ENCODE peak calls at places on chromosomes 5 and 9, in four cellular contexts. A, J, G and E are unnamed samples.

GRCh38 chr9:70789086-70789485 is 332.3 kb downstream of the TRPM3 start:
- DNase-seq in A (no peak), J (no peak), G (no peak), E (no peak)

GRCh38 chr9:19445452-19445851 is 36.6 kb downstream of the ACER2 start:
- DNase-seq in A (no peak), J (no peak), G (no peak), E (no peak)

GRCh38 chr5:61582421-61582820 is 250.4 kb downstream of the ZSWIM6 start:
- DNase-seq in A (no peak), J (no peak), G (no peak), E (no peak)

GRCh38 chr5:173839117-173839713 is 48.9 kb upstream of the CPEB4 start:
- DNase-seq in A (no peak), J (peak), G (no peak), E (no peak)

GRCh38 chr5:124156408-124157027 is 589.9 kb downstream of the ZNF608 start:
- DNase-seq in A (no peak), J (no peak), G (no peak), E (no peak)

GRCh38 chr5:17951392-17952169 is 317.3 kb downstream of the TAF11L14 start:
- DNase-seq in A (peak), J (no peak), G (no peak), E (no peak)

GRCh38 chr5:122311888-122312669 is at the start of gene SNCAIP:
- DNase-seq in A (peak), J (peak), G (no peak), E (no peak)

GRCh38 chr9:112447283-112447761 is 39.3 kb upstream of the KIAA1958 start:
- DNase-seq in A (no peak), J (no peak), G (no peak), E (no peak)

GRCh38 chr9:128091571-128091970 is 23.5 kb downstream of the SLC25A25 start:
- DNase-seq in A (no peak), J (no peak), G (no peak), E (no peak)

GRCh38 chr9:136690104-136690840 is 3.0 kb upstream of the AGPAT2 start:
- DNase-seq in A (no peak), J (no peak), G (no peak), E (no peak)

GRCh38 chr9:250039-250438 is 35.4 kb downstream of the DOCK8 start:
- DNase-seq in A (no peak), J (no peak), G (no peak), E (no peak)

GRCh38 chr9:133633681-133633990 is 2.5 kb upstream of the DBH start:
- DNase-seq in A (no peak), J (no peak), G (no peak), E (no peak)

GRCh38 chr9:81729141-81729540 is 39.8 kb upstream of the TLE1 start:
- DNase-seq in A (no peak), J (no peak), G (peak), E (no peak)

GRCh38 chr5:80408976-80409926 is 1.4 kb downstream of the ZFYVE16 start:
- DNase-seq in A (no peak), J (no peak), G (no peak), E (no peak)

GRCh38 chr5:177040814-177041410 is 18.4 kb downstream of the ZNF346 start:
- DNase-seq in A (no peak), J (no peak), G (no peak), E (no peak)

GRCh38 chr5:66540078-66540477 is 56.1 kb upstream of the MAST4 start:
- DNase-seq in A (no peak), J (no peak), G (no peak), E (no peak)

GRCh38 chr5:178471666-178472065 is 118.5 kb downstream of the COL23A1 start:
- DNase-seq in A (no peak), J (no peak), G (no peak), E (no peak)

GRCh38 chr5:67353500-67353931 is 156.9 kb upstream of the CD180 start:
- DNase-seq in A (no peak), J (no peak), G (no peak), E (no peak)

GRCh38 chr5:180090769-180091546 is 19.4 kb upstream of the RNF130 start:
- DNase-seq in A (peak), J (no peak), G (no peak), E (peak)

GRCh38 chr5:127313847-127314473 is 23.4 kb downstream of the MEGF10 start:
- DNase-seq in A (peak), J (peak), G (no peak), E (peak)

GRCh38 chr5:148939676-148940075 is 113.3 kb downstream of the ADRB2 start:
- DNase-seq in A (no peak), J (no peak), G (no peak), E (no peak)

GRCh38 chr5:78157001-78157400 is 137.5 kb downstream of the AP3B1 start:
- DNase-seq in A (no peak), J (no peak), G (no peak), E (no peak)

GRCh38 chr9:107486674-107487520 is 2.7 kb downstream of the KLF4 start:
- DNase-seq in A (peak), J (no peak), G (no peak), E (no peak)

GRCh38 chr9:107363511-107364182 is 80.6 kb downstream of the RAD23B start:
- DNase-seq in A (no peak), J (no peak), G (no peak), E (no peak)

GRCh38 chr9:36319806-36320205 is 61.6 kb upstream of the GNE start:
- DNase-seq in A (no peak), J (no peak), G (no peak), E (peak)

GRCh38 chr5:135100011-135100410 is 66.0 kb upstream of the PITX1 start:
- DNase-seq in A (no peak), J (no peak), G (no peak), E (no peak)

GRCh38 chr9:96222132-96222531 is 79.8 kb downstream of the HSD17B3 start:
- DNase-seq in A (peak), J (peak), G (no peak), E (no peak)

GRCh38 chr5:96439477-96440184 is 6.6 kb upstream of the PCSK1 start:
- DNase-seq in A (no peak), J (no peak), G (peak), E (no peak)

GRCh38 chr5:39424751-39425524 is at the start of gene DAB2:
- DNase-seq in A (peak), J (peak), G (no peak), E (peak)

GRCh38 chr5:56659991-56660390 is 155.4 kb upstream of the MAP3K1 start:
- DNase-seq in A (no peak), J (no peak), G (no peak), E (no peak)

GRCh38 chr5:98779264-98779877 is 5.9 kb downstream of the RGMB start:
- DNase-seq in A (no peak), J (no peak), G (no peak), E (peak)

GRCh38 chr9:124786881-124787573 is 10.1 kb downstream of the OLFML2A start:
- DNase-seq in A (peak), J (no peak), G (no peak), E (no peak)

GRCh38 chr5:16755641-16756040 is 138.8 kb upstream of the RETREG1 start:
- DNase-seq in A (no peak), J (no peak), G (no peak), E (no peak)

DNA sequence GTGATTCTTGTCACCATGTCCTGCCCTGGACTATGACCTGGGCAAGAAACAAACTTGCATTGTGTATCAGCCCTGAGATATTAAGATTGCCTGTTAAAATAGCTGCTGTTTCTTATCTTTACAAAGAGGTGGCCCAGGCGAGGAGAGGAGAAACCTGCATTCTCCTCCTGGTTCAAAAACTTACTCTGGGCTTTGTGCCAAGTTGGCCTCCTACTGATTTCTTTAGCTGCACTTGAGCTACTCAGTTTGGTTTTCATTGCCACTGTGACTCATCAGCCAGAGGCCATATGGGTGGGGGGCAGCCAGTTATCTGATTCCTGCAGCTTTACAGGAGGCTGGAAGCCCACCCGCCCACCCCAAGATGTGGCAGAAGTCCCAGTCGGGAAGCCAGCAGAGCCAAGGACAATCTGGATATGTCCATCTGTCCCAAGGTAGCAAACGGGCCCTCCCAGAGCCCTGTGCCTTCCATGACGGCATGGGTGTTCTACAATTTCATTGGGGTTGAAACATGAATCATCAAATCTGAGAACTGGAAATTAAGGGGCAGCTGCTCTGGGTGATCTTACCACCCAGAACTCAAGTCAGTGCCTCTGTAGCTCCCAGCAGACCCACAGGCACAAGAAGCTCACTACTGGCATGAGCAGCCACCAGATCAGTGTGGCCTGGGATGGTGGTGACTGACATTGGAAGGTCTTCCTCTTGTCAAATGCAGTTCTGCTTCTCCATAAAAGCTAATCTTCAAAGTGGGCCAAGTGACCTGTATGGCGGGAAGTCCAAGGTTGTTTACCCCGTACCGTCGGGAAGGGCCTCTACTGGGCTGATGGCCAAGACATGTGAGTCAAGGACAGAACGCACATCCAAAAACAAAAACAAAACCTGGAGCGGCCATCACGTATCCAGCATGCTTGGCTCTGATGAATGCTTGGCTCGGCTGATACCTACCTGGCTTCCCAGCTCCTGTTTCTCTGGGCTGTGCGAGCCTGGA is 15.5 kb downstream of the FCN2 start:
- DNase-seq in A (no peak), J (no peak), G (no peak), E (no peak)
- TF ChIP-seq CREM in A (no peak), J (no peak), G (no peak), E (no peak)

DNA sequence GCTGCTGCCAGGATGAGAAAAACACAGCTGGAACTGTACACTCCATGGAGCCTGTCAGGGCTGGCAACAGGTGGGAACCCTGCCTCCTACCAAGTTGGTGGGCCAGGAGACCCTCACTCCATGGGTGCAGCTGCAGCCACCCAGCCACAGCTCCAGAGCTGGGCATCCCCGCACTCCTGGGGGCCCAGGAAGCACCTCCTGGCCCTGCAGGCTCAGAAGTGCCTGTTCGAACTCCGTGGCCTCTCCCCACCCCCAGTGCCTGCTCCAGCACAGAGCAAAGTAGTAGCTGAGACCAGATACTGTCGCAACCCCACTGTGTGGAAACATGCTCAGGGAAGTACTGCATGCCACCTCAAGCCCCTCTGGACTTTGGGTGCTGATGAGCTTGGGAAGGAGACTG is 564.0 kb upstream of the ACO1 start:
- DNase-seq in A (no peak), J (no peak), G (no peak), E (no peak)
- TF ChIP-seq CREM in A (no peak), J (no peak), G (no peak), E (no peak)

GRCh38 chr5:132656774-132657355 is 1.1 kb upstream of the IL13 start:
- DNase-seq in A (no peak), J (no peak), G (no peak), E (no peak)
- TF ChIP-seq CREM in A (no peak), J (no peak), G (no peak), E (no peak)

GRCh38 chr5:9263656-9264055 is 282.2 kb downstream of the SEMA5A start:
- DNase-seq in A (no peak), J (no peak), G (no peak), E (no peak)

GRCh38 chr5:9269024-9269423 is 276.9 kb downstream of the SEMA5A start:
- DNase-seq in A (no peak), J (no peak), G (no peak), E (no peak)

GRCh38 chr5:9268226-9268625 is 277.6 kb downstream of the SEMA5A start:
- DNase-seq in A (no peak), J (no peak), G (no peak), E (no peak)

DNA sequence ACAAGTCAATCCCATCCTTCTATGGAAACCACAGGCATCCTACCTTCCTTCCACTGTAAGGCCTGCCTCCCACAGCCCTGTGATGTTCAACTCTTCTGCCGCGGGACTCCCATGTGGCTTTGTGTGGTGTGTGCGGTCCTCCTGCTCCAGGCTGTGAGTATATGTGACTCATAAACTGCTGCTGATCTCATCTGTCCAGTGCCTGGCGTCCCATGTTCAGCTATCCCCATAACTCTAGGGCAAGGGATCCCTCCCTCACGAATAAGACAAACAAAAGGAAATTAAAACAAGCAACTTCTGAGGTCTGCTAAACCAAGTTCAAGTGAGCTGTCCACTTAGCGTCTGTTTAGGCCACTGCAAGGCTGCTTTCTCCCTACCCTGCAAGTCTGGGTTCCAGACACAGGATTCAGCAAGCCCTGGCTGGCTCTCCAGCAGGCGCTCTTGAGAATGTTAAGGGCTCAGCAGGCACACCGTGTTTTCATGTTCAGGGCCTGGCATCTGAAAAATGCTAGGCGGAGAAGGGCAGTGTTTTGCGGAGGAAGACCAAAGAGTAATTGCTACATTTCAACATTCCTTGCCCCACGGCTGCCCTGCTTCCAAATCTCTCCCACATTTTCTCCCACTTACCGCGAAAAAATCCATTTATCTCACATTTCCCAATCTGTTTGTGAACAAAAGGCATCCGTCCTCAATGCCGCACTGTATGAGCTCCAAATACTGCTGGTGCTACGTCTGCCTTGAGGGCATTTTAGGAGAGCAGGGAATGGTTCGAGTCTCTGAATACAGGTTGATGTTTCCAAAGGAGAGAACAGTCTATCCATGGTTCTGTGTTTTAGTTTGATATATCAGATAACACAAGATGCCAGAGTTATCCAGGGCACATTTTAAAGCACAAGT is 280.2 kb downstream of the SEMA5A start:
- DNase-seq in A (peak), J (no peak), G (no peak), E (no peak)
- TF ChIP-seq CREM in A (no peak), J (no peak), G (no peak), E (no peak)

GRCh38 chr5:132681476-132681831 is 7.7 kb downstream of the IL4 start:
- DNase-seq in A (no peak), J (no peak), G (no peak), E (no peak)
- TF ChIP-seq CREM in A (no peak), J (no peak), G (no peak), E (no peak)

DNA sequence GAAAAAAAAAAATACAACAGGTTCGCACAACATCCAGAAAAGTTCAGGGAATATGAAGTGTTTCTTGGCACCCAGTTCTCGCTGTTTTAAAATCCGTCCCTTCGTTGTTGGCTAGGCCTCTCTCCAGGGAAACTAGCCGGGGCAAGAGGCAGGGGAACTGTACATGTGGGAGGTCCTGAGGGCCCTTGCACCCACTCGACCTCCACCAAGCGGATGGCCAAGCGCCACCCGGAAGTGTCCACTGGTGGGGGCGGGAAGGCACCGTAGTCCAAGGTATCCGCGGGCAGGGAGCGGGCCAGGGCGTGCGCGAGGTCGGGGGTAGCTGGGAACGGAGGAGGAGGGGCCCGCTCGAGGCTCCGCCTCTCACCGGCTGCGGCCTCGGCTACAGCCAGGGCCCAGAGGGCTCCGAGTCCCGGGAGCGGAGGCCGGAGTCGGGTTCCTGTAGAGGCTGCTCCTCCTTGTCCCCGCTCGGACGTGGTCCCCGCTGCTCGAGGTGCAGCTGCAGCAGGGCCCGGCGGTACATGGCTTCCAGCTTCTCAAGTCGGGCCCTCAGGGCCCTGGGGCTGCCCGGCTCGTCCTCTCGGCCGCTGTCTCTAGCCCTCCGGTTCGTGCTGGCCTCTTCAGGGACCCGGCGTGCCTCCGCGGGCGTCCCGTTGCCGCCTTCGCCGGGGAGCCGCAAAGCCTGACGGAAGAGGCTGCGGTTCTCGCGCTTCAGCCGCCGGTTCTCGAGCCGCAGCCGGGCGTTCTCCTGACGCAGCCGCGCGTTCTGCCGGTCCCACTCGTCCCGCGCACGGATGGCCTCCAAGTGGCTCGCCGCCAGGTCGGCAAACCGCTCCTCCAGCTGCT is 720 bp downstream of the TUSC1 start:
- DNase-seq in A (peak), J (no peak), G (no peak), E (no peak)
- TF ChIP-seq CREM in A (no peak), J (no peak), G (no peak), E (no peak)

GRCh38 chr5:131610198-131611063 is 24.6 kb downstream of the RAPGEF6 start:
- DNase-seq in A (no peak), J (no peak), G (no peak), E (peak)
- TF ChIP-seq CREM in A (no peak), J (no peak), G (no peak), E (no peak)

GRCh38 chr5:14665110-14665822 is 748 bp downstream of the OTULIN start:
- DNase-seq in A (no peak), J (no peak), G (no peak), E (peak)
- TF ChIP-seq CREM in A (no peak), J (no peak), G (no peak), E (no peak)

GRCh38 chr9:129568560-129569505 is 52.1 kb downstream of the C9orf50 start:
- DNase-seq in A (peak), J (peak), G (no peak), E (peak)

GRCh38 chr9:129566563-129567266 is 54.2 kb downstream of the C9orf50 start:
- DNase-seq in A (no peak), J (no peak), G (no peak), E (no peak)

GRCh38 chr9:129569506-129570449 is 51.1 kb downstream of the C9orf50 start:
- DNase-seq in A (no peak), J (peak), G (no peak), E (peak)

GRCh38 chr9:129567329-129567728 is 53.6 kb downstream of the C9orf50 start:
- DNase-seq in A (no peak), J (no peak), G (no peak), E (no peak)

GRCh38 chr9:129567842-129568559 is 52.9 kb downstream of the C9orf50 start:
- DNase-seq in A (no peak), J (peak), G (no peak), E (peak)
- TF ChIP-seq CREM in A (no peak), J (peak), G (no peak), E (peak)